ENCODE peak calls at places on chromosomes 13 and 19, in six cellular contexts. G is ovary, J is A549, K is tibial nerve, S is fibroblast of lung, Q is uterus. T is an unnamed sample.

GRCh38 chr19:55253842-55254624 is 4.8 kb downstream of the PPP6R1 start:
- DNase-seq in G (no peak), J (no peak), K (no peak), S (no peak), Q (no peak), T (no peak)

GRCh38 chr13:75541287-75541686 is 3.6 kb upstream of the COMMD6 start:
- DNase-seq in G (no peak), J (no peak), K (no peak), S (no peak), Q (no peak), T (no peak)

GRCh38 chr19:33802001-33802400 is 5.3 kb downstream of the KCTD15 start:
- DNase-seq in G (no peak), J (no peak), K (no peak), S (no peak), Q (no peak), T (no peak)

GRCh38 chr13:72437458-72437857 is 290.0 kb downstream of the MZT1 start:
- DNase-seq in G (no peak), J (no peak), K (no peak), S (peak), Q (no peak), T (peak)

GRCh38 chr19:41870401-41870873 is 6.6 kb upstream of the CD79A start:
- DNase-seq in G (no peak), J (peak), K (no peak), S (peak), Q (no peak), T (no peak)

GRCh38 chr19:35644987-35645679 is 3.0 kb upstream of the COX6B1 start:
- DNase-seq in G (peak), J (peak), K (peak), S (peak), Q (peak), T (peak)

GRCh38 chr13:48819889-48820288 is 155.8 kb upstream of the FNDC3A start:
- DNase-seq in G (no peak), J (no peak), K (no peak), S (no peak), Q (no peak), T (no peak)

GRCh38 chr13:24071423-24072075 is 89.0 kb upstream of the SPATA13 start:
- DNase-seq in G (no peak), J (no peak), K (no peak), S (peak), Q (peak), T (peak)

GRCh38 chr13:43057653-43058317 is 34.4 kb downstream of the DNAJC15 start:
- DNase-seq in G (no peak), J (no peak), K (no peak), S (peak), Q (no peak), T (peak)

GRCh38 chr19:35207391-35207871 is 21.1 kb downstream of the FAM187B start:
- DNase-seq in G (no peak), J (no peak), K (no peak), S (no peak), Q (no peak), T (no peak)

GRCh38 chr19:1935484-1936208 is 5.3 kb upstream of the CSNK1G2 start:
- DNase-seq in G (no peak), J (peak), K (no peak), S (peak), Q (no peak), T (no peak)

GRCh38 chr13:113977976-113978375 is 4.1 kb upstream of the C13orf46 start:
- DNase-seq in G (no peak), J (no peak), K (no peak), S (no peak), Q (no peak), T (no peak)

GRCh38 chr19:18501832-18502231 is 20.0 kb downstream of the ELL start:
- DNase-seq in G (no peak), J (no peak), K (no peak), S (no peak), Q (no peak), T (no peak)

GRCh38 chr19:12117203-12117970 is 22.8 kb downstream of the ZNF20 start:
- DNase-seq in G (no peak), J (no peak), K (no peak), S (no peak), Q (no peak), T (no peak)

GRCh38 chr19:12112701-12113100 is 27.4 kb downstream of the ZNF20 start:
- DNase-seq in G (no peak), J (no peak), K (no peak), S (no peak), Q (no peak), T (no peak)

GRCh38 chr19:12111176-12111575 is 29.0 kb downstream of the ZNF20 start:
- DNase-seq in G (no peak), J (no peak), K (no peak), S (no peak), Q (no peak), T (no peak)

GRCh38 chr19:12112238-12112637 is 27.9 kb downstream of the ZNF20 start:
- DNase-seq in G (no peak), J (no peak), K (no peak), S (no peak), Q (no peak), T (no peak)

GRCh38 chr19:12113121-12113520 is 27.0 kb downstream of the ZNF20 start:
- DNase-seq in G (no peak), J (no peak), K (no peak), S (no peak), Q (no peak), T (no peak)
- H3K4me3 ChIP-seq in G (no peak), J (no peak), K (no peak), S (no peak), Q (no peak), T (no peak)

DNA sequence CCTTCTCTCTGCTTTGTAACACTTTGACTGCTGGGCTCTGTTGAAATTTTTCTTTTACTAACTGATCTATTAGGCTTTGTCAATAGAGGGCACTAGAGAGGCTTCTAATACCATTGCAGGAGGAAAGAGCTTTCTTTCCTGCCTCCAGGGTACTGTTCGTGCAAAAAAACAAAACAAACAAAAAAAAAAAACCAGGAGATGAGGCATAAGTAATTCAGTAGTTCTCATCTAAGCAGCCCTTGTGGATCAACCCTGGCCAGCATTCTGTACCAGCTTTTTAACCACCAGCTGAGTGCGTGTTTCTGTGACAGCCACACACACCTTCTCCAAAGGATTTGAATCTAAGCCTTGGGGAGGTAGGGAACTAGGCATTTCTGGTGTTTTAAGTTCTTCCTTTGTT is 1707.6 kb upstream of the SLC10A2 start:
- DNase-seq in G (no peak), J (peak), K (no peak), S (peak), Q (no peak), T (peak)
- TF ChIP-seq CTCF in G (no peak), J (peak), K (no peak), S (peak), Q (no peak), T (peak)

GRCh38 chr19:4278460-4278901 is 585 bp upstream of the SHD start:
- DNase-seq in G (no peak), J (no peak), K (no peak), S (no peak), Q (no peak), T (no peak)

GRCh38 chr19:4277051-4277700 is 1.9 kb upstream of the SHD start:
- DNase-seq in G (no peak), J (no peak), K (no peak), S (no peak), Q (no peak), T (no peak)

GRCh38 chr19:4278926-4279529 is at the start of gene SHD:
- DNase-seq in G (no peak), J (no peak), K (no peak), S (no peak), Q (no peak), T (no peak)

GRCh38 chr19:4278010-4278409 is 1.1 kb upstream of the SHD start:
- DNase-seq in G (no peak), J (no peak), K (no peak), S (no peak), Q (no peak), T (no peak)

GRCh38 chr19:4279530-4280422 is 710 bp downstream of the SHD start:
- DNase-seq in G (no peak), J (no peak), K (no peak), S (no peak), Q (no peak), T (no peak)
- H3K4me3 ChIP-seq in G (peak), J (peak), K (peak), S (no peak), Q (peak), T (no peak)

DNA sequence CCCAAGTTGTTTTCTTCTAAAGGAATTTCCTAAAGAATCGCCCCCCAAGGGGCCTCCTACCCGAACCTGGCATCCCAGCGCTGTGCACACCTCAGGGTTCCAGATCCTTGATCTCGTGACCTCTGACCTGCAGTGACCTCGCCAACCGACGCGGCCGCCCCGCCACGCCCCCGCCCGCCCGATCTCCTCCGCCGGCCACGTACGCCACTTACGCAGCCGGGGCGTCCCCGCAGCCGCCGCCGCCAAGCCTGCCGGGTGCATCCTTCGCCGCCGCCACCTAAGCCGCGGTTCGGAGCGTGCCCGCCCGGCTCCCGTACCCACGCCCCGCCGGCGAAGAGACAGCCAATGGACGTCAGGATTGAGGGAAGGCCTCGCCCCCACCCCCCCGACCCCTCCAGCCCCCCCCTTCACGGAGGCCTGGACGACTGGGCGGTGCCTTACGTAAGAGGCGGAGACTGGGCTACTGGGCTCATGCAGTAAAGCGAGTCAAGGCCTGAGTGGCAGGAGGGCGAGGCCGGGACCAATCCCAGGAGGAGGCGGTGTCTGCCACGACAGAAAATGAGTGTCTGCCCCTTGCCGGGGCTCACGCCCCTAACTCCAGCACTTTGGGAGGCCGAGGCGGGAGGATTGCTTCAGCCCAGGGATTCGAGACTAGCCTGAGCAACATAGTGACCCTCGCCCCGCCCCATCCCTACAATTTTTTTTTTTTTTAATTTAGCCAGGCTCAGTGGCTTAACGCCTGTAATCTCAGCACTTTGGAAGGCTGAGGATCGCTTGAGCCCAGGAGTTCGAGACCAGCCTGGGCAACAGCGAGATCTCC is at the start of gene YIF1B:
- DNase-seq in G (peak), J (peak), K (peak), S (peak), Q (peak), T (peak)
- TF ChIP-seq CTCF in G (no peak), J (no peak), K (no peak), S (no peak), Q (peak), T (no peak)

DNA sequence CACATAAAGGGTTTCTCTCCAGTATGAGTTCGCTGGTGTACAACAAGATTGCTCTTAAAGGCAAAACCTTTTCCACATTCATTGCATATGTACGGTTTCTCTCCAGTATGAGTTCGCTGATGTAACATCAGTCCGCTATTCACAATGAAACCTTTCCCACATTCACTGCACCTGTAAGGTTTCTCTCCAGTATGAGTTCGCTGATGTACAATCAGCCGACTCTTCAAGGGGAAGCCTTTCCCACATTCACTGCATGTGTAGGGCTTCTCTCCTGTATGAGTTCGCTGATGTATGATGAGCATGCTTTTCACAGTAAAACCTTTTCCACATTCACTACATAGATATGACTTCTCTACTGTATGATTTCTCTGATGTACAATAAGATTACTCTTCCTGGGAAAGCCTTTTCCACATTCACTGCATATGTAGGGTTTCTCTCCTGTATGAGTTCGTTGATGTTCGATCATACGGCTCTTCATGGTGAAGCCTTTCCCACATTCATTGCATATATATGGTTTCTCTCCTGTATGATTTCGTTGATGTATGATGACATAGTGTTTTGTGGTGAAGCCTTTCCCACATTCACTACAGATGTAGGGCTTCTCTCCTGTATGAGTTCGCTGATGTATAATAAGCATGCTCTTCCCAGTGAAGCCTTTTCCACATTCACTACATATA is 6.0 kb upstream of the ZNF614 start:
- DNase-seq in G (no peak), J (peak), K (no peak), S (peak), Q (no peak), T (peak)
- H3K4me3 ChIP-seq in G (no peak), J (no peak), K (no peak), S (no peak), Q (no peak), T (no peak)

GRCh38 chr13:102089177-102089576 is 312.7 kb downstream of the FGF14 start:
- DNase-seq in G (no peak), J (no peak), K (no peak), S (no peak), Q (no peak), T (no peak)
- TF ChIP-seq CTCF in G (no peak), J (no peak), K (no peak), S (peak), Q (no peak), T (peak)

T was measured in fibroblast of villous mesenchyme.